ENCODE peak calls at places on chromosomes 16 and 17, in six cellular contexts. Y is non-pigmented ciliary epithelial cell; V is nephron progenitor cell; O is effector CD4-positive, alpha-beta T cell; P is ELF-1; F is neuronal stem cell. B is an unnamed sample.

GRCh38 chr17:6346387-6346786 is 88.5 kb downstream of the AIPL1 start:
- DNase-seq in F (no peak), P (no peak), V (no peak), O (no peak), Y (no peak), B (no peak)

GRCh38 chr17:20095366-20096080 is 86.4 kb downstream of the SPECC1 start:
- DNase-seq in P (peak; percentile 66), O (no peak), V (peak; percentile 49), F (peak; percentile 46), Y (no peak), B (peak; percentile 45)

GRCh38 chr17:58085039-58085715 is 2.0 kb downstream of the DYNLL2 start:
- DNase-seq in O (no peak), Y (no peak), F (no peak), P (no peak), V (no peak), B (no peak)

GRCh38 chr17:55398689-55399088 is 22.9 kb downstream of the MMD start:
- DNase-seq in O (no peak), F (no peak), Y (no peak), V (no peak), P (peak; percentile 14), B (no peak)

GRCh38 chr16:22670044-22670536 is 143.9 kb upstream of the HS3ST2 start:
- DNase-seq in O (no peak), P (no peak), F (no peak), V (no peak), Y (no peak), B (no peak)

GRCh38 chr17:42221886-42222745 is 27.8 kb upstream of the GHDC start:
- DNase-seq in V (peak; percentile 41), Y (no peak), O (peak; percentile 52), P (peak; percentile 68), F (peak; percentile 39), B (peak; percentile 55)

GRCh38 chr17:1999557-2000251 is 25.4 kb downstream of the RTN4RL1 start:
- DNase-seq in V (no peak), O (no peak), F (peak; percentile 66), Y (no peak), P (peak; percentile 94), B (no peak)

GRCh38 chr16:82379601-82380000 is 209.6 kb upstream of the MPHOSPH6 start:
- DNase-seq in Y (no peak), O (no peak), V (no peak), P (no peak), F (no peak), B (no peak)

GRCh38 chr17:75077072-75077489 is 10.7 kb upstream of the SLC16A5 start:
- DNase-seq in O (no peak), V (no peak), F (no peak), P (peak; percentile 79), Y (no peak), B (no peak)

GRCh38 chr17:57940217-57940616 is 15.0 kb downstream of the CUEDC1 start:
- DNase-seq in O (no peak), V (no peak), Y (no peak), P (no peak), F (no peak), B (no peak)

GRCh38 chr17:17782425-17783120 is 54.2 kb downstream of the SREBF1 start:
- DNase-seq in O (no peak), P (peak; percentile 47), Y (no peak), F (peak; percentile 57), V (peak; percentile 68), B (no peak)

GRCh38 chr17:1111599-1112443 is 68.0 kb downstream of the ABR start:
- DNase-seq in O (no peak), Y (no peak), P (no peak), F (no peak), V (no peak), B (no peak)

GRCh38 chr17:79988163-79988971 is 47.3 kb downstream of the TBC1D16 start:
- DNase-seq in Y (no peak), F (no peak), O (no peak), P (no peak), V (no peak), B (no peak)

GRCh38 chr16:21088143-21088542 is 62.5 kb downstream of the DNAH3 start:
- DNase-seq in O (no peak), F (no peak), V (no peak), P (no peak), Y (no peak), B (no peak)

GRCh38 chr16:17474572-17474971 is 3.8 kb upstream of the XYLT1 start:
- DNase-seq in V (no peak), Y (no peak), P (peak; percentile 3), O (no peak), F (no peak), B (no peak)

GRCh38 chr17:58527306-58527705 is 12.9 kb upstream of the MTMR4 start:
- DNase-seq in O (no peak), F (no peak), P (no peak), Y (no peak), V (no peak), B (no peak)

GRCh38 chr17:14494161-14494560 is 193.3 kb downstream of the HS3ST3B1 start:
- DNase-seq in F (no peak), Y (no peak), V (no peak), P (no peak), O (no peak), B (no peak)

GRCh38 chr17:7184091-7184488 is 4.9 kb upstream of the ASGR1 start:
- DNase-seq in O (no peak), Y (no peak), F (no peak), V (no peak), P (no peak), B (no peak)

GRCh38 chr17:44970136-44970737 is 2.1 kb upstream of the C1QL1 start:
- DNase-seq in O (no peak), P (peak; percentile 20), V (peak; percentile 76), F (no peak), Y (no peak), B (no peak)

GRCh38 chr17:20916383-20916782 is 126.4 kb downstream of the USP22 start:
- DNase-seq in O (no peak), F (no peak), Y (no peak), P (no peak), V (no peak), B (no peak)

GRCh38 chr17:48814504-48814903 is 2.5 kb downstream of the TTLL6 start:
- DNase-seq in Y (no peak), O (peak; percentile 32), V (peak; percentile 60), P (peak; percentile 58), F (peak; percentile 57), B (no peak)

GRCh38 chr17:981292-981658 is 1.7 kb upstream of the NXN start:
- DNase-seq in Y (no peak), P (no peak), V (no peak), O (no peak), F (no peak), B (no peak)

GRCh38 chr17:33964344-33964979 is 290.6 kb upstream of the CCL2 start:
- DNase-seq in V (no peak), P (peak; percentile 30), F (no peak), O (no peak), Y (no peak), B (peak; percentile 27)

GRCh38 chr16:69465881-69466280 is 41.5 kb downstream of the CYB5B start:
- DNase-seq in P (no peak), Y (no peak), O (no peak), F (no peak), V (no peak), B (no peak)

GRCh38 chr17:27975146-27976011 is 67.1 kb upstream of the NLK start:
- DNase-seq in O (no peak), Y (no peak), V (no peak), F (no peak), P (no peak), B (no peak)

GRCh38 chr17:80380068-80381061 is 34.6 kb upstream of the ENDOV start:
- DNase-seq in O (no peak), F (no peak), P (no peak), V (no peak), Y (no peak), B (no peak)

GRCh38 chr17:32445497-32445896 is 1.2 kb downstream of the PSMD11 start:
- DNase-seq in O (no peak), P (no peak), V (no peak), F (no peak), Y (no peak), B (no peak)

GRCh38 chr17:66633322-66633965 is 201.5 kb upstream of the CACNG5 start:
- DNase-seq in Y (peak; percentile 24), F (no peak), P (no peak), V (no peak), O (no peak), B (no peak)

GRCh38 chr17:66126231-66126630 is 65.7 kb downstream of the CEP112 start:
- DNase-seq in Y (no peak), F (no peak), O (no peak), P (no peak), V (no peak), B (no peak)

GRCh38 chr17:82019905-82020873 is 2.5 kb downstream of the CENPX start:
- DNase-seq in Y (no peak), F (peak; percentile 56), V (peak; percentile 84), O (peak; percentile 51), P (peak; percentile 82), B (no peak)